ENCODE peak calls at places on chromosome 19, in nine cellular contexts. V is stimulated activated CD4-positive, alpha-beta T cell treated with anti-CD3 and anti-CD28 coated beads, Interleukin-4, amount 100 ng/mL, for 24 hours; I is activated naive CD8-positive, alpha-beta T cell treated with anti-CD3 and anti-CD28 coated beads, Interleukin-2, amount 50 U/mL, for 24 hours; P is RWPE1; C is AG10803; M is GM03348; X is AG09309; W is activated CD4-positive, alpha-beta T cell treated with anti-CD3 and anti-CD28 coated beads for 48 hours; N is hepatocyte. G is an unnamed sample.

GRCh38 chr19:2475018-2475701 is 767 bp upstream of the GADD45B start:
- DNase-seq in W (peak; percentile 84), M (peak; percentile 63), P (no peak), C (peak; percentile 58), N (peak; percentile 77), I (peak; percentile 76), V (peak; percentile 62), X (no peak), G (peak; percentile 85)

GRCh38 chr19:5586300-5587070 is 18.7 kb upstream of the TINCR start:
- DNase-seq in I (no peak), X (no peak), W (no peak), V (no peak), P (no peak), M (no peak), N (no peak), C (no peak), G (no peak)

GRCh38 chr19:17841371-17841809 is 6.4 kb downstream of the JAK3 start:
- DNase-seq in W (no peak), M (no peak), N (no peak), C (no peak), P (peak; percentile 48), V (no peak), I (no peak), X (no peak), G (no peak)

GRCh38 chr19:55485439-55486011 is 537 bp downstream of the NAT14 start:
- DNase-seq in I (no peak), V (no peak), P (no peak), M (no peak), C (no peak), W (no peak), N (no peak), X (no peak), G (no peak)

GRCh38 chr19:38484747-38485146 is 51.3 kb downstream of the RYR1 start:
- DNase-seq in I (no peak), X (no peak), V (no peak), P (no peak), M (no peak), N (no peak), W (no peak), C (no peak), G (no peak)

GRCh38 chr19:8638078-8638619 is 7.7 kb downstream of the NFILZ start:
- DNase-seq in M (no peak), P (no peak), I (no peak), N (no peak), V (no peak), W (peak; percentile 21), C (peak; percentile 61), X (peak; percentile 57), G (no peak)

GRCh38 chr19:33895366-33895765 is 98.7 kb downstream of the KCTD15 start:
- DNase-seq in I (no peak), V (no peak), N (no peak), C (no peak), P (no peak), M (no peak), W (no peak), X (no peak), G (no peak)

GRCh38 chr19:28465317-28466086 is 747.4 kb downstream of the UQCRFS1 start:
- DNase-seq in X (no peak), M (peak; percentile 32), P (no peak), I (no peak), C (no peak), V (no peak), N (no peak), W (no peak), G (no peak)

GRCh38 chr19:6718741-6719539 is 1.5 kb downstream of the C3 start:
- DNase-seq in P (peak; percentile 74), X (no peak), M (peak; percentile 23), N (peak; percentile 67), V (peak; percentile 20), C (peak; percentile 5), I (peak; percentile 29), W (peak; percentile 58), G (no peak)

GRCh38 chr19:42255766-42256750 is 1.1 kb upstream of the ERF start:
- DNase-seq in I (peak; percentile 17), X (no peak), W (no peak), N (peak; percentile 74), P (no peak), M (peak; percentile 32), C (peak; percentile 46), V (no peak), G (no peak)

GRCh38 chr19:39078436-39079200 is 5.5 kb upstream of the ACP7 start:
- DNase-seq in X (peak; percentile 96), I (no peak), M (peak; percentile 88), N (no peak), C (peak; percentile 98), V (no peak), W (no peak), P (peak; percentile 81), G (no peak)

GRCh38 chr19:18070181-18070580 is 16.6 kb downstream of the IL12RB1 start:
- DNase-seq in N (no peak), M (no peak), C (no peak), I (no peak), X (no peak), V (no peak), W (no peak), P (no peak), G (no peak)

GRCh38 chr19:4991996-4992698 is 23.2 kb downstream of the KDM4B start:
- DNase-seq in W (no peak), V (no peak), I (no peak), N (no peak), P (no peak), C (no peak), X (no peak), M (no peak), G (no peak)

GRCh38 chr19:31066385-31066784 is 282.9 kb downstream of the TSHZ3 start:
- DNase-seq in P (peak; percentile 92), M (peak; percentile 82), N (peak; percentile 28), V (no peak), W (no peak), X (peak; percentile 35), I (no peak), C (peak; percentile 67), G (no peak)

GRCh38 chr19:52219611-52220010 is 29.8 kb downstream of the PPP2R1A start:
- DNase-seq in W (no peak), I (no peak), M (no peak), X (no peak), N (no peak), C (no peak), V (no peak), P (no peak), G (no peak)

GRCh38 chr19:989381-990081 is 5.4 kb downstream of the WDR18 start:
- DNase-seq in X (no peak), N (no peak), W (no peak), M (no peak), C (no peak), I (no peak), V (no peak), P (no peak), G (no peak)

GRCh38 chr19:55080915-55081772 is 5.5 kb downstream of the EPS8L1 start:
- DNase-seq in W (peak; percentile 94), N (peak; percentile 87), C (peak; percentile 36), I (peak; percentile 91), V (peak; percentile 84), P (peak; percentile 91), M (peak; percentile 75), X (no peak), G (peak; percentile 96)

GRCh38 chr19:13850910-13851753 is 25.8 kb upstream of the NANOS3 start:
- DNase-seq in P (peak; percentile 89), W (peak; percentile 54), I (peak; percentile 79), C (peak; percentile 95), V (peak; percentile 66), X (no peak), N (peak; percentile 94), M (peak; percentile 91), G (peak; percentile 91)

GRCh38 chr19:15769586-15769985 is 17.9 kb upstream of the OR10H5 start:
- DNase-seq in V (no peak), P (no peak), C (no peak), M (no peak), I (no peak), N (no peak), X (no peak), W (no peak), G (no peak)

GRCh38 chr19:8209111-8209964 is at the start of gene CERS4:
- DNase-seq in P (peak; percentile 81), M (peak; percentile 41), C (no peak), W (peak; percentile 80), V (peak; percentile 74), I (peak; percentile 83), X (no peak), N (peak; percentile 96), G (peak; percentile 93)

GRCh38 chr19:5503598-5503997 is 48.4 kb downstream of the ZNRF4 start:
- DNase-seq in W (no peak), P (no peak), M (no peak), V (no peak), X (no peak), I (no peak), C (no peak), N (no peak), G (no peak)

GRCh38 chr19:19109601-19110000 is 28.7 kb downstream of the TMEM161A start:
- DNase-seq in X (no peak), I (no peak), N (no peak), C (no peak), M (peak; percentile 38), W (no peak), V (no peak), P (no peak), G (no peak)

GRCh38 chr19:47005164-47005641 is 14.4 kb upstream of the NPAS1 start:
- DNase-seq in M (no peak), W (no peak), I (no peak), N (no peak), C (no peak), X (no peak), V (no peak), P (no peak), G (no peak)

GRCh38 chr19:13318190-13318589 is 168.0 kb downstream of the IER2 start:
- DNase-seq in X (no peak), C (no peak), W (no peak), V (no peak), M (no peak), N (no peak), P (no peak), I (no peak), G (no peak)

GRCh38 chr19:2478756-2479555 is 3.0 kb downstream of the GADD45B start:
- DNase-seq in P (no peak), N (peak; percentile 85), I (peak; percentile 80), V (peak; percentile 66), X (no peak), W (peak; percentile 70), C (peak; percentile 82), M (peak; percentile 83), G (peak; percentile 88)

GRCh38 chr19:47243364-47243775 is 12.4 kb upstream of the BBC3 start:
- DNase-seq in M (no peak), N (no peak), V (no peak), I (no peak), X (no peak), W (no peak), C (peak; percentile 30), P (no peak), G (no peak)

GRCh38 chr19:50893047-50893737 is 18.0 kb downstream of the KLK4 start:
- DNase-seq in X (no peak), I (no peak), M (no peak), P (no peak), V (no peak), C (no peak), N (no peak), W (no peak), G (no peak)

GRCh38 chr19:6510618-6511017 is 8.5 kb upstream of the TUBB4A start:
- DNase-seq in I (no peak), X (no peak), P (no peak), W (no peak), V (no peak), M (no peak), C (no peak), N (no peak), G (no peak)

GRCh38 chr19:23509686-23510450 is 114.6 kb upstream of the ZNF91 start:
- DNase-seq in V (no peak), W (no peak), P (peak; percentile 74), N (no peak), M (no peak), C (no peak), I (no peak), X (no peak), G (no peak)

GRCh38 chr19:39297931-39298634 is 1.9 kb downstream of the IFNL1 start:
- DNase-seq in V (peak; percentile 18), X (no peak), M (no peak), C (no peak), W (peak; percentile 27), N (no peak), I (peak; percentile 53), P (no peak), G (peak; percentile 77)

GRCh38 chr19:42076375-42076944 is 494 bp downstream of the ZNF574 start:
- DNase-seq in M (no peak), V (peak; percentile 46), P (no peak), N (no peak), C (no peak), I (peak; percentile 46), X (no peak), W (peak; percentile 52), G (peak; percentile 81)